ENCODE peak calls at places on chromosomes 11 and 22, in four cellular contexts. F is CD8-positive, alpha-beta memory T cell; I is CD4-positive, alpha-beta memory T cell; E is fibroblast of lung. L is an unnamed sample.
A peak's percentile ranks its signal among the peaks of the same experiment; 100 is the strongest.

GRCh38 chr11:117597083-117597482 is 199.9 kb downstream of the DSCAML1 start:
- DNase-seq in F (no peak), I (peak; percentile 16), E (peak; percentile 36), L (no peak)

GRCh38 chr11:9003573-9004309 is at the start of gene NRIP3:
- DNase-seq in F (peak; percentile 81), I (peak; percentile 83), E (peak; percentile 76), L (peak; percentile 80)

GRCh38 chr22:41574847-41575381 is 14.1 kb downstream of the CSDC2 start:
- DNase-seq in F (no peak), I (no peak), E (no peak), L (no peak)

GRCh38 chr11:33034983-33035382 is 4.4 kb upstream of the TCP11L1 start:
- DNase-seq in F (no peak), I (no peak), E (no peak), L (no peak)

GRCh38 chr11:69867076-69868002 is 48.1 kb upstream of the FGF3 start:
- DNase-seq in F (no peak), I (no peak), E (peak; percentile 81), L (no peak)

GRCh38 chr11:67289226-67289650 is at the start of gene ANKRD13D:
- DNase-seq in F (no peak), I (no peak), E (no peak), L (no peak)

GRCh38 chr11:126060651-126061220 is 1.9 kb downstream of the CDON start:
- DNase-seq in F (no peak), I (no peak), E (no peak), L (no peak)

GRCh38 chr22:18104566-18104965 is 6.0 kb upstream of the TUBA8 start:
- DNase-seq in F (no peak), I (no peak), E (peak; percentile 26), L (no peak)

GRCh38 chr11:131867457-131868257 is 497.2 kb downstream of the NTM start:
- DNase-seq in F (no peak), I (no peak), E (peak; percentile 77), L (no peak)

GRCh38 chr11:82976786-82977185 is 75.2 kb downstream of the DDIAS start:
- DNase-seq in F (no peak), I (no peak), E (no peak), L (no peak)

GRCh38 chr11:12359761-12360160 is 17.6 kb upstream of the PARVA start:
- DNase-seq in F (no peak), I (no peak), E (peak; percentile 69), L (no peak)

GRCh38 chr22:47221840-47222615 is 459.6 kb downstream of the TBC1D22A start:
- DNase-seq in F (no peak), I (no peak), E (no peak), L (no peak)

GRCh38 chr11:75762158-75762557 is 6.4 kb upstream of the DGAT2 start:
- DNase-seq in F (no peak), I (no peak), E (no peak), L (no peak)

GRCh38 chr11:62603072-62603408 is 1.4 kb upstream of the MTA2 start:
- DNase-seq in F (no peak), I (no peak), E (no peak), L (no peak)

GRCh38 chr11:117547188-117547831 is 219.7 kb downstream of the CEP164 start:
- DNase-seq in F (no peak), I (no peak), E (no peak), L (no peak)

GRCh38 chr11:32580967-32581366 is 2.7 kb upstream of the EIF3M start:
- DNase-seq in F (no peak), I (no peak), E (no peak), L (no peak)

GRCh38 chr22:47176573-47177333 is 414.3 kb downstream of the TBC1D22A start:
- DNase-seq in F (no peak), I (no peak), E (no peak), L (no peak)

GRCh38 chr11:76656087-76656531 is 14.4 kb downstream of the LRRC32 start:
- DNase-seq in F (no peak), I (no peak), E (no peak), L (no peak)

GRCh38 chr11:69860244-69860643 is 41.0 kb upstream of the FGF3 start:
- DNase-seq in F (no peak), I (no peak), E (no peak), L (no peak)

GRCh38 chr11:129210831-129211181 is 18.7 kb upstream of the ARHGAP32 start:
- DNase-seq in F (no peak), I (no peak), E (no peak), L (no peak)

GRCh38 chr11:833114-833791 is 501 bp downstream of the CD151 start:
- DNase-seq in F (no peak), I (no peak), E (no peak), L (peak; percentile 22)
- H3K4me1 ChIP-seq in F (peaks cover 35% of the 10 kb centered on the region), I (peaks cover 47% of the 10 kb centered on the region), E (peaks cover 40% of the 10 kb centered on the region), L (peaks cover 31% of the 10 kb centered on the region)

GRCh38 chr11:111764621-111765020 is 1.6 kb downstream of the PPP2R1B start:
- DNase-seq in F (no peak), I (no peak), E (peak; percentile 17), L (no peak)
- H3K4me1 ChIP-seq in F (peaks cover 24% of the 10 kb centered on the region), I (peaks cover 24% of the 10 kb centered on the region), E (peaks cover 5% of the 10 kb centered on the region), L (no peaks in the 10 kb centered on the region)

GRCh38 chr11:114133548-114134329 is 74.2 kb downstream of the ZBTB16 start:
- DNase-seq in F (no peak), I (no peak), E (no peak), L (no peak)

GRCh38 chr11:114135737-114136151 is 76.2 kb downstream of the ZBTB16 start:
- DNase-seq in F (no peak), I (no peak), E (peak; percentile 29), L (no peak)

GRCh38 chr11:114132944-114133394 is 73.5 kb downstream of the ZBTB16 start:
- DNase-seq in F (no peak), I (no peak), E (peak; percentile 27), L (no peak)

GRCh38 chr11:114137054-114137453 is 77.5 kb downstream of the ZBTB16 start:
- DNase-seq in F (no peak), I (no peak), E (no peak), L (no peak)

GRCh38 chr11:114134870-114135269 is 75.4 kb downstream of the ZBTB16 start:
- DNase-seq in F (no peak), I (no peak), E (peak; percentile 27), L (no peak)
- H3K4me1 ChIP-seq in F (peaks cover 38% of the 10 kb centered on the region), I (peaks cover 18% of the 10 kb centered on the region), E (no peaks in the 10 kb centered on the region), L (peaks cover 2% of the 10 kb centered on the region)

GRCh38 chr11:3856856-3857553 is 1.5 kb downstream of the STIM1 start:
- DNase-seq in F (no peak), I (no peak), E (no peak), L (no peak)
- H3K4me1 ChIP-seq in F (peaks cover 75% of the 10 kb centered on the region), I (peaks cover 82% of the 10 kb centered on the region), E (peaks cover 3% of the 10 kb centered on the region), L (peaks cover 65% of the 10 kb centered on the region)

GRCh38 chr11:96339704-96340554 is 3.1 kb downstream of the MAML2 start:
- DNase-seq in F (no peak), I (no peak), E (peak; percentile 72), L (no peak)

GRCh38 chr11:96341237-96342130 is 1.5 kb downstream of the MAML2 start:
- DNase-seq in F (peak; percentile 73), I (peak; percentile 68), E (peak; percentile 45), L (peak; percentile 52)

GRCh38 chr11:96338910-96339703 is 3.9 kb downstream of the MAML2 start:
- DNase-seq in F (peak; percentile 50), I (peak; percentile 44), E (peak; percentile 80), L (no peak)

GRCh38 chr11:96342131-96342970 is 644 bp downstream of the MAML2 start:
- DNase-seq in F (peak; percentile 10), I (peak; percentile 5), E (peak; percentile 55), L (no peak)

DNA sequence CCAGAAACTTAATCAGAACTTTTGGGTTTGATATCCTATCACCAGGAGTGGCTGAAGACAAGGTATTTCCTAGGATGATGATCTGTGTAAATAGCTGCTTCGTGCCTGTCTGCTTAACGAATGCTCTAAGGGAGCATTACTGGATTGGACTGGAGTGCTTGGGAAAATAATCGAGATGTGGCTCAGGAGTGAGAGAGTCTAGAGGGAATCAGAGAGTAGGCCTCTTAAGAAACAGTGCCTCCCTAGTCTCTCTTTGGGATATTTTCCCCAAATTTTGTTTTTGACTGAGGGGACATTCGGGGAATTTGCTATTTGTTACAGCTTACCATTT is 2.5 kb downstream of the MAML2 start:
- DNase-seq in F (no peak), I (no peak), E (peak; percentile 60), L (no peak)
- H3K4me1 ChIP-seq in F (peaks cover 63% of the 10 kb centered on the region), I (peaks cover 60% of the 10 kb centered on the region), E (peaks cover 8% of the 10 kb centered on the region), L (peaks cover 32% of the 10 kb centered on the region)

DNA sequence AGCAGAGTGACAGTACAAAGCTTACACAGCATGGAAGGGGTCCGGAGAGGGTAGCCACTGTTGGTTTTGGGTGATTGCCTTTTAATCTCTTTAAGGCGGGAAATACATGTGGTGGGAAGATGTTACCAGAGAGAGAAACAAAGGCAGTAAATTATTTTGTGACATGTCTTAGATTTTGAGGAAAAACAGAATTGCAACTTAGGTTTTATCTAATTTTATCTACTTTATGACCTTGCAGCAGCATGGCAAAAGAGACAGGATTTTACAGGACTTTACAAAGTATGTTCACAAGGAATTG is 1.9 kb downstream of the IFITM2 start:
- DNase-seq in F (no peak), I (no peak), E (no peak), L (no peak)
- H3K4me1 ChIP-seq in F (peaks cover 60% of the 10 kb centered on the region), I (peaks cover 61% of the 10 kb centered on the region), E (peaks cover 10% of the 10 kb centered on the region), L (peaks cover 43% of the 10 kb centered on the region)

GRCh38 chr11:108213784-108214183 is 8.7 kb downstream of the NPAT start:
- DNase-seq in F (no peak), I (no peak), E (no peak), L (no peak)
- H3K4me1 ChIP-seq in F (peaks cover 53% of the 10 kb centered on the region), I (peaks cover 70% of the 10 kb centered on the region), E (no peaks in the 10 kb centered on the region), L (peaks cover 13% of the 10 kb centered on the region)

DNA sequence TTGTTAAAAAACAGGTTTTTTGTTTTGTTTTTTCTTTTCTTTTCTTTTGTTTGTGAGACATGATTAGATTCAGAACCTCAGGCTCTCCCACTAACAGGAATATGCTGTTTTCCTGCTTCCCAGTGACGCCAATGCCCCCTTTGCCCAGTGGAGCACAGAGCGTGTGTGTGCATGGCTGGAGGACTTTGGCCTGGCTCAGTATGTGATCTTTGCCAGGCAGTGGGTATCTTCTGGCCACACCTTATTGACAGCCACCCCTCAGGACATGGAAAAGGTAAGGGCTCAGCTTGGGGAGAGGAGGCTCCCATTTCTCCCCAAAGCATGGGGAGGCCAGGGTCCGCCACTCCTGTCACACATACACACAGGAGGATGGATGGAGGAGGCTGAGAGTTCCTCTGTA is 25.0 kb downstream of the CYB5R2 start:
- DNase-seq in F (no peak), I (no peak), E (no peak), L (no peak)
- H3K4me1 ChIP-seq in F (no peaks in the 10 kb centered on the region), I (no peaks in the 10 kb centered on the region), E (no peaks in the 10 kb centered on the region), L (no peaks in the 10 kb centered on the region)

DNA sequence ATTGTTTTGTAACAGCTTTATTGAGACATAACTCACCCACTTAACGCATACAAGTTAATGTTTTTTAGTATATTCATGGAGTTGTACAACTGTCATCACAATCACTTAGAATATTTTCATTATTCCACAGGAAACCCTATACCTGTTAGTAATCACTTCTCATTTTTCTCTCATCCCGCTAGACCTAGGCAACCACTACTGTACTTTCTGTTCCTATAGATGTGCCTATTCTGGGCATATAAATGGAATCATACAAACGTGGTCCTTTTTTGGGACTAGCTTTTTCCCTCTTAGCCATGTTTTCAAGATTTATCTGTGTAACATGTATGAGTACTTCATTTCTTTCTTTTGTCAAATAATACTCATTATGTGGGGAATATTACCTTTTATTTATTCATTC is 34.8 kb downstream of the PPP6R3 start:
- DNase-seq in F (no peak), I (no peak), E (no peak), L (no peak)
- H3K4me1 ChIP-seq in F (peaks cover 60% of the 10 kb centered on the region), I (peaks cover 85% of the 10 kb centered on the region), E (no peaks in the 10 kb centered on the region), L (peaks cover 10% of the 10 kb centered on the region)